ENCODE peak calls at places on chromosomes 2 and 18, in five cellular contexts. One of them, this sample, is unnamed.

GRCh38 chr2:157170299-157170698 is 87.2 kb upstream of the GALNT5 start:
- DNase-seq in uterus: no peak
- DNase-seq in hepatocyte: no peak
- DNase-seq in lung: no peak
- DNase-seq in aorta: no peak
- DNase-seq in this sample: no peak

GRCh38 chr2:119455066-119455718 is 23.5 kb downstream of the TMEM37 start:
- DNase-seq in uterus: no peak
- DNase-seq in hepatocyte: no peak
- DNase-seq in lung: no peak
- DNase-seq in aorta: no peak
- DNase-seq in this sample: no peak

GRCh38 chr2:212815453-212815852 is 276.9 kb upstream of the ERBB4 start:
- DNase-seq in uterus: no peak
- DNase-seq in hepatocyte: no peak
- DNase-seq in lung: no peak
- DNase-seq in aorta: no peak
- DNase-seq in this sample: no peak

GRCh38 chr18:38751897-38752296 is 1186.3 kb upstream of the CELF4 start:
- DNase-seq in uterus: no peak
- DNase-seq in hepatocyte: peak
- DNase-seq in lung: no peak
- DNase-seq in aorta: no peak
- DNase-seq in this sample: no peak

GRCh38 chr2:9765611-9766531 is 77.4 kb upstream of the TAF1B start:
- DNase-seq in uterus: no peak
- DNase-seq in hepatocyte: peak
- DNase-seq in lung: no peak
- DNase-seq in aorta: no peak
- DNase-seq in this sample: no peak

GRCh38 chr2:170911314-170911889 is 17.7 kb upstream of the GORASP2 start:
- DNase-seq in uterus: no peak
- DNase-seq in hepatocyte: no peak
- DNase-seq in lung: no peak
- DNase-seq in aorta: no peak
- DNase-seq in this sample: no peak

GRCh38 chr2:158953926-158954763 is 14.3 kb upstream of the TANC1 start:
- DNase-seq in uterus: peak
- DNase-seq in hepatocyte: peak
- DNase-seq in lung: peak
- DNase-seq in aorta: peak
- DNase-seq in this sample: peak

GRCh38 chr2:195898505-195898904 is 170.1 kb downstream of the DNAH7 start:
- DNase-seq in uterus: peak
- DNase-seq in hepatocyte: peak
- DNase-seq in lung: peak
- DNase-seq in aorta: peak
- DNase-seq in this sample: peak

GRCh38 chr2:24721470-24721869 is 71.7 kb downstream of the PTRHD1 start:
- DNase-seq in uterus: peak
- DNase-seq in hepatocyte: peak
- DNase-seq in lung: peak
- DNase-seq in aorta: peak
- DNase-seq in this sample: no peak

GRCh38 chr18:62976227-62976626 is 260.9 kb downstream of the PHLPP1 start:
- DNase-seq in uterus: no peak
- DNase-seq in hepatocyte: no peak
- DNase-seq in lung: no peak
- DNase-seq in aorta: no peak
- DNase-seq in this sample: no peak

GRCh38 chr2:33614190-33614589 is 15.1 kb upstream of the FAM98A start:
- DNase-seq in uterus: no peak
- DNase-seq in hepatocyte: no peak
- DNase-seq in lung: no peak
- DNase-seq in aorta: no peak
- DNase-seq in this sample: no peak

GRCh38 chr2:22887426-22887825 is 497.6 kb upstream of the KLHL29 start:
- DNase-seq in uterus: no peak
- DNase-seq in hepatocyte: no peak
- DNase-seq in lung: no peak
- DNase-seq in aorta: no peak
- DNase-seq in this sample: no peak

GRCh38 chr18:72866901-72867701 is 686 bp downstream of the NETO1 start:
- DNase-seq in uterus: no peak
- DNase-seq in hepatocyte: no peak
- DNase-seq in lung: no peak
- DNase-seq in aorta: no peak
- DNase-seq in this sample: peak

GRCh38 chr18:13530879-13531387 is 195.4 kb downstream of the FAM210A start:
- DNase-seq in uterus: no peak
- DNase-seq in hepatocyte: peak
- DNase-seq in lung: no peak
- DNase-seq in aorta: peak
- DNase-seq in this sample: peak

GRCh38 chr18:9595197-9595596 is 19.2 kb downstream of the PPP4R1 start:
- DNase-seq in uterus: no peak
- DNase-seq in hepatocyte: no peak
- DNase-seq in lung: no peak
- DNase-seq in aorta: no peak
- DNase-seq in this sample: no peak

GRCh38 chr18:63451774-63452173 is 25.0 kb upstream of the SERPINB5 start:
- DNase-seq in uterus: no peak
- DNase-seq in hepatocyte: peak
- DNase-seq in lung: no peak
- DNase-seq in aorta: no peak
- DNase-seq in this sample: peak

DNA sequence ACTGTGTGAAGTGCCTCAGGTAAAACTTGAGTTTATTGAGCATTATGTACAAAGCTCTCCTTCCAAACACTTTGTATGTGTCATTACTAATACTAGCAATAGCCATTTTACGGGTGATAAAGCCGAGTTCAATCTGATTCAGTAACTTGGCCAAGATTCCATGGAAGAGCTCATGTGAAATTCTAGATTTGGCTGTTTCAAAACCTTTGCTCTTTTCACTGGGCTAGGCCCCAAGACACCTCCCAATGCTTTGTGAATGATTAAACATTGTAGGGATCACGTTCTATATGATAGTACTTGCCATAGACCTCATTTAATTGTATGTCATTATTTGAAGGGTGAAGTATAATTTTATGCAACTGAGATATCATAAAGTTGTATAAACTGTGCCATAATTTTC is 8.9 kb upstream of the NFE2L2 start:
- DNase-seq in uterus: no peak
- DNase-seq in hepatocyte: no peak
- DNase-seq in lung: no peak
- DNase-seq in aorta: no peak
- DNase-seq in this sample: no peak
- H3K27ac ChIP-seq in uterus: no peak
- H3K27ac ChIP-seq in hepatocyte: peak
- H3K27ac ChIP-seq in lung: no peak
- H3K27ac ChIP-seq in aorta: no peak
- H3K27ac ChIP-seq in this sample: no peak

DNA sequence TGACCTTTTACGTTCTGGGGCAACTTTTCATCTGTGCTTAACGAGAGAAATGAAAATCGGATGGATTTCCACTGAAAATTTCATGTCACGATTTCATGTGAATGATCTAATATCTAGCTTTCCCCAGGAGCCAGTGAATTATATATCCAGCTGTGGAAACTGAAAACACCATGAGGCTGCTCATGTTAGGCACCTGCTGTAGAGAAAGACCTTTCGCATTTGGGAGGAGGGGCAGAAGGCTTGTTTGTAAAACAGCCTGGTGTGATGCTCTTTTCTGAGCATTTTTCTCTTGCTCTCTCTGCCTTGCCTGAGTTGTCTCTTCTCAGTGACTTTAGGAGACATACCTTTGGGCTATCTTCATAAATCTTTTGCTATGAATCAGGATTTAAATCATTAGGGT is 84.6 kb upstream of the CYP1B1 start:
- DNase-seq in uterus: no peak
- DNase-seq in hepatocyte: no peak
- DNase-seq in lung: no peak
- DNase-seq in aorta: no peak
- DNase-seq in this sample: no peak
- H3K27ac ChIP-seq in uterus: peak
- H3K27ac ChIP-seq in hepatocyte: no peak
- H3K27ac ChIP-seq in lung: no peak
- H3K27ac ChIP-seq in aorta: no peak
- H3K27ac ChIP-seq in this sample: no peak

DNA sequence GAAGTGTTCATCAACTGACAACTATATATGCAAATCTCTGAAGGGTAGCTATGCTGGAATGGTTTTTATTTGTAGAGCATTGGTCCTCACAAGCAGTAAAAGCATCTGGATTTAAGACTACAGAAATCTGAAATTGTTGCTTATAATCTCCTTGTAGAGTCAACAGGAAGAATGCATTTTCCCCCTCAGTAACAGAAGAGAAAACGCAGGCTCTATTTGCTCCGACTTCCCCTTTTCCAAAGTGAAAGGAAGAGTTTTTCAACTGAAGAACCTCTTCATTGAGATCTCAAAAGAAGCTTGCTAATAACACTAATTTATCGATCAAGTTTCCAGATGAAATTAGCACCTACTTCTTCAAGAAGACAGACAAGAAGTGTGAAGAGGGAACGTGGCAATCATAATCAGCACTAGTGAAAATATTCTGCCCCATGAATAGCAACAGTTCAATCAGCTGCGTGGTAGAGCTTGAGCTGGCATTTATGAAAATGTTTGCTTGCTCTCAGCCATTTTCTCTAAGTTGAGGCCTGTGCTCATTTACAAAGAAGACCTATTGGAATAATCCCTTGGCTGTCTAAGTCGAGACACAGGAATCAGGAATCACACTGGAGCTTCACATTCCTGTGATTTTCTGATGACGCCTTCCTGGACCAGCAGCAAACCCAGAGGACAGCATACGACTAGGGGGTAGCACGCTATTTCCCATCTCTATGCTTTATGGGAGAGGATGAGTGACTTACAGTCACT is 43.7 kb downstream of the TGIF1 start:
- DNase-seq in uterus: no peak
- DNase-seq in hepatocyte: no peak
- DNase-seq in lung: no peak
- DNase-seq in aorta: no peak
- DNase-seq in this sample: no peak
- H3K27ac ChIP-seq in uterus: no peak
- H3K27ac ChIP-seq in hepatocyte: no peak
- H3K27ac ChIP-seq in lung: no peak
- H3K27ac ChIP-seq in aorta: no peak
- H3K27ac ChIP-seq in this sample: no peak

GRCh38 chr2:48480526-48480925 is 49.4 kb upstream of the STON1 start:
- DNase-seq in uterus: no peak
- DNase-seq in hepatocyte: no peak
- DNase-seq in lung: no peak
- DNase-seq in aorta: no peak
- DNase-seq in this sample: no peak

GRCh38 chr2:48483916-48484315 is 46.0 kb upstream of the STON1 start:
- DNase-seq in uterus: peak
- DNase-seq in hepatocyte: peak
- DNase-seq in lung: no peak
- DNase-seq in aorta: no peak
- DNase-seq in this sample: no peak

GRCh38 chr2:48483506-48483905 is 46.4 kb upstream of the STON1 start:
- DNase-seq in uterus: peak
- DNase-seq in hepatocyte: no peak
- DNase-seq in lung: no peak
- DNase-seq in aorta: no peak
- DNase-seq in this sample: no peak

GRCh38 chr2:48482774-48483173 is 47.2 kb upstream of the STON1 start:
- DNase-seq in uterus: no peak
- DNase-seq in hepatocyte: no peak
- DNase-seq in lung: no peak
- DNase-seq in aorta: no peak
- DNase-seq in this sample: peak

DNA sequence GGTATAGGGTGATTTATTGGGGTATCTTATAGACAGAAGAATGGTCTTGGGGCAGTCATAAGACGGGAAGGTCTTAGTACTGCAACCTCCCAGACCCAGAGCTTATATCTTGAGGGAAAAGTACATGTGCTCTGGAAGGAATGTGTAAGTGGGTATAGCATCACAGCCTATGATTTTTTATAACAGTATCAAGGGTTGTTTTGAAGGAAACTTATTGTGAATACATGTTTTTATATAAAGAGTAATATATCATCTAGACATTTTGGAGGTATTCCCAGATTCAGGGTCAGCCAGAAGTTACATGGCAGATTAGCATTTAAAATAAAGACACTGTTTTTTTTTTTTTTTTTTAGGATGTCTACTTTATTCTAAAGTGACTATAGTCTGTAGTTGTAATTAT is 47.6 kb upstream of the STON1 start:
- DNase-seq in uterus: no peak
- DNase-seq in hepatocyte: peak
- DNase-seq in lung: no peak
- DNase-seq in aorta: no peak
- DNase-seq in this sample: no peak
- H3K27ac ChIP-seq in uterus: peak
- H3K27ac ChIP-seq in hepatocyte: no peak
- H3K27ac ChIP-seq in lung: no peak
- H3K27ac ChIP-seq in aorta: no peak
- H3K27ac ChIP-seq in this sample: no peak

GRCh38 chr2:30358822-30359221 is 88.2 kb upstream of the LCLAT1 start:
- DNase-seq in uterus: no peak
- DNase-seq in hepatocyte: no peak
- DNase-seq in lung: no peak
- DNase-seq in aorta: no peak
- DNase-seq in this sample: no peak
- H3K27ac ChIP-seq in uterus: no peak
- H3K27ac ChIP-seq in hepatocyte: no peak
- H3K27ac ChIP-seq in lung: peak
- H3K27ac ChIP-seq in aorta: no peak
- H3K27ac ChIP-seq in this sample: no peak

DNA sequence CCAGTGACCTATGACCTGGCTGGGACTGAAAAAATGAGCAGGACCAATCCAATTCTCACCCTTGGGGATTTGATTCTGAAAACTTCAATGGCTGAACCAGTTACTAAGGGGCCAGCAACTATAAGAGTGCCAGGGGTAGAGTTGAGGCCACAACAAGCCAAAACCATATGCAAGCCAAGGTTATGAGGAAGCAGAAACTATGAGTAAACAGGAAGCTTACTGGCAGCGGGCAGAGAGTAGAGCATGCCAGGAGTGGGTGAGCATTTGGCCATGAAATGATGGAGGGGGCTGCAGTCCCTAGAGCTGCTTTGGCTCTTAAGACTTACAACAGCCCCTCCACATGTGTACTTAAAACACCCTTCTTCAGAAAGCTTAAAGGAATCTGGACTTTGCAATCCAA is 82.4 kb downstream of the RBMS1 start:
- DNase-seq in uterus: no peak
- DNase-seq in hepatocyte: no peak
- DNase-seq in lung: no peak
- DNase-seq in aorta: no peak
- DNase-seq in this sample: peak
- H3K27ac ChIP-seq in uterus: peak
- H3K27ac ChIP-seq in hepatocyte: no peak
- H3K27ac ChIP-seq in lung: peak
- H3K27ac ChIP-seq in aorta: peak
- H3K27ac ChIP-seq in this sample: peak

DNA sequence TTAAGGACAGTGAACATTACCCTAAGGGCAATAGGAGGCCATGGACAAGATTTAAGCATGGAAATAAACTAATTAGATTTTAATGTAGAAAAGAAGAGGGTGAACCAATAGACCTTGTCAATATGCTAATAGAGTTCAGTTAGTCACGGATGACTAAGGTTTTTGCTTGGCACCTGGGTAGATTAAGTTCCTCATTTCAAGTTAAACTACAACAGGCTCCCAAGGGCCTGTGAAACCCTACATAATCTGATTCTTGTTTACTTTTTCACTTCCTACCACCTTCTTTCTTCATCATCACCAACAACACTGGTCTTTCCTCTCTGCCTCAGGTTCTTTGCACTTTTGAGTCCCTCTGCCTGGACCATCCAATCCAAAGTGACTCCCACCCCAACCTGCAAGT is 14.8 kb downstream of the SP110 start:
- DNase-seq in uterus: no peak
- DNase-seq in hepatocyte: no peak
- DNase-seq in lung: no peak
- DNase-seq in aorta: no peak
- DNase-seq in this sample: no peak
- H3K27ac ChIP-seq in uterus: no peak
- H3K27ac ChIP-seq in hepatocyte: no peak
- H3K27ac ChIP-seq in lung: no peak
- H3K27ac ChIP-seq in aorta: no peak
- H3K27ac ChIP-seq in this sample: no peak